ENCODE peak calls at places on chromosomes 16 and 17, in four cellular contexts. K is stimulated activated CD4-positive, alpha-beta T cell treated with anti-CD3 and anti-CD28 coated beads, TNF-alpha, amount 100 ng/mL, for 48 hours; S is uterus; Q is stimulated activated naive CD8-positive, alpha-beta T cell treated with anti-CD3 and anti-CD28 coated beads, Interleukin-15, Interleukin-2, amounts not matched to agents 100 U/mL and 50 U/mL, for 24 hours. G is an unnamed sample.

GRCh38 chr16:9633844-9634243 is 542.4 kb downstream of the HAPSTR1 start:
- DNase-seq in K (no peak), S (no peak), Q (no peak), G (no peak)

GRCh38 chr16:31455601-31456314 is 3.5 kb upstream of the ARMC5 start:
- DNase-seq in K (no peak), S (no peak), Q (peak; percentile 44), G (no peak)

GRCh38 chr16:70687671-70688265 is 1.9 kb upstream of the MTSS2 start:
- DNase-seq in K (no peak), S (no peak), Q (no peak), G (no peak)

GRCh38 chr16:9778879-9779278 is 403.3 kb downstream of the GRIN2A start:
- DNase-seq in K (no peak), S (no peak), Q (no peak), G (no peak)

GRCh38 chr17:35521150-35521549 is 16.3 kb downstream of the SLFN12L start:
- DNase-seq in K (no peak), S (no peak), Q (no peak), G (no peak)

GRCh38 chr16:75446416-75446815 is 13.1 kb upstream of the CFDP1 start:
- DNase-seq in K (no peak), S (no peak), Q (no peak), G (no peak)

GRCh38 chr16:67298277-67298676 is 18.9 kb downstream of the PLEKHG4 start:
- DNase-seq in K (no peak), S (no peak), Q (no peak), G (no peak)

GRCh38 chr17:60594747-60595146 is 5.2 kb upstream of the PPM1D start:
- DNase-seq in K (no peak), S (no peak), Q (no peak), G (no peak)

GRCh38 chr16:24776486-24777220 is 47.2 kb downstream of the TNRC6A start:
- DNase-seq in K (no peak), S (no peak), Q (no peak), G (no peak)

GRCh38 chr16:27291106-27291505 is 22.5 kb upstream of the NSMCE1 start:
- DNase-seq in K (no peak), S (no peak), Q (no peak), G (no peak)

GRCh38 chr16:66352304-66352703 is 14.2 kb upstream of the CDH5 start:
- DNase-seq in K (no peak), S (no peak), Q (no peak), G (no peak)

GRCh38 chr17:16977932-16978331 is 6.0 kb upstream of the TNFRSF13B start:
- DNase-seq in K (no peak), S (no peak), Q (no peak), G (no peak)

GRCh38 chr16:70687172-70687531 is 1.3 kb upstream of the MTSS2 start:
- DNase-seq in K (no peak), S (no peak), Q (no peak), G (no peak)

GRCh38 chr16:2698996-2699750 is 16.9 kb downstream of the KCTD5 start:
- DNase-seq in K (no peak), S (no peak), Q (no peak), G (no peak)

GRCh38 chr16:84924339-84925091 is 86.8 kb downstream of the ZDHHC7 start:
- DNase-seq in K (no peak), S (no peak), Q (no peak), G (no peak)

GRCh38 chr16:85798901-85799496 is 345 bp downstream of the EMC8 start:
- DNase-seq in K (no peak), S (no peak), Q (peak; percentile 54), G (peak; percentile 29)

GRCh38 chr17:76962858-76963257 is 94.7 kb downstream of the MGAT5B start:
- DNase-seq in K (no peak), S (no peak), Q (no peak), G (no peak)

GRCh38 chr17:72273301-72274056 is 152.7 kb downstream of the SOX9 start:
- DNase-seq in K (no peak), S (no peak), Q (no peak), G (no peak)

GRCh38 chr16:83652898-83653297 is 154.9 kb upstream of the HSBP1 start:
- DNase-seq in K (no peak), S (no peak), Q (no peak), G (no peak)

GRCh38 chr16:7650446-7650845 is 317.8 kb downstream of the RBFOX1 start:
- DNase-seq in K (no peak), S (no peak), Q (no peak), G (no peak)

GRCh38 chr17:80545499-80545826 is 825 bp downstream of the RPTOR start:
- DNase-seq in K (no peak), S (no peak), Q (peak; percentile 12), G (no peak)

GRCh38 chr17:50848039-50848438 is 12.7 kb downstream of the WFIKKN2 start:
- DNase-seq in K (no peak), S (no peak), Q (no peak), G (no peak)

GRCh38 chr17:14269473-14269872 is 31.4 kb upstream of the HS3ST3B1 start:
- DNase-seq in K (no peak), S (no peak), Q (no peak), G (no peak)

GRCh38 chr17:34254146-34254545 is 939 bp upstream of the CCL2 start:
- DNase-seq in K (no peak), S (peak; percentile 53), Q (no peak), G (no peak)

GRCh38 chr17:12231027-12231682 is 210.5 kb downstream of the MAP2K4 start:
- DNase-seq in K (no peak), S (peak; percentile 28), Q (no peak), G (no peak)

GRCh38 chr17:35254107-35254802 is 11.4 kb downstream of the SLFN5 start:
- DNase-seq in K (no peak), S (peak; percentile 84), Q (no peak), G (no peak)

GRCh38 chr16:87700406-87701065 is 65.2 kb downstream of the KLHDC4 start:
- DNase-seq in K (no peak), S (no peak), Q (no peak), G (no peak)

GRCh38 chr17:49676276-49676868 is 1.5 kb downstream of the SPOP start:
- DNase-seq in K (no peak), S (no peak), Q (no peak), G (no peak)

GRCh38 chr17:10724546-10725195 is 5.2 kb downstream of the TMEM220 start:
- DNase-seq in K (no peak), S (no peak), Q (no peak), G (no peak)

GRCh38 chr16:84593825-84594724 is 23.8 kb downstream of the COTL1 start:
- DNase-seq in K (no peak), S (no peak), Q (peak; percentile 77), G (peak; percentile 60)

GRCh38 chr16:49701867-49702494 is 153.9 kb downstream of the ZNF423 start:
- DNase-seq in K (no peak), S (peak; percentile 82), Q (no peak), G (no peak)

GRCh38 chr16:68423771-68424170 is 24.5 kb downstream of the SMPD3 start:
- DNase-seq in K (no peak), S (no peak), Q (no peak), G (no peak)

GRCh38 chr16:53501216-53501859 is 1.7 kb downstream of the AKTIP start:
- DNase-seq in K (no peak), S (no peak), Q (no peak), G (no peak)

GRCh38 chr17:4310349-4311060 is 46.7 kb upstream of the ANKFY1 start:
- DNase-seq in K (no peak), S (no peak), Q (no peak), G (no peak)

GRCh38 chr17:44024271-44024663 is 9.5 kb upstream of the TMEM101 start:
- DNase-seq in K (no peak), S (no peak), Q (no peak), G (no peak)

GRCh38 chr17:62933986-62934385 is 32.0 kb upstream of the TANC2 start:
- DNase-seq in K (no peak), S (no peak), Q (no peak), G (no peak)

GRCh38 chr16:11156401-11156800 is 99.6 kb downstream of the SOCS1 start:
- DNase-seq in K (no peak), S (no peak), Q (no peak), G (no peak)

GRCh38 chr16:55900616-55901393 is 25.6 kb upstream of the CES5A start:
- DNase-seq in K (no peak), S (no peak), Q (no peak), G (no peak)

GRCh38 chr17:38729886-38730525 is at the start of gene CISD3:
- DNase-seq in K (peak; percentile 89), S (peak; percentile 78), Q (peak; percentile 92), G (peak; percentile 91)

G was measured in activated T-cell treated with anti-CD3 and anti-CD28 coated beads for 48 hours.